ENCODE peak calls at places on chromosomes 5 and 9, in eight cellular contexts. C is CD8-positive, alpha-beta memory T cell; K is WERI-Rb-1; R is GM06990; I is choroid plexus epithelial cell; S is CD4-positive, alpha-beta memory T cell; N is upper lobe of right lung; P is transverse colon. W is an unnamed sample.

GRCh38 chr9:113720495-113720894 is 155.6 kb upstream of the ZNF618 start:
- DNase-seq in C (no peak), S (no peak), R (no peak), K (no peak), I (peak), P (no peak), N (no peak), W (no peak)

GRCh38 chr9:114278881-114279570 is 43.9 kb upstream of the ORM1 start:
- DNase-seq in R (no peak), N (peak), I (peak), C (no peak), S (no peak), K (peak), P (no peak), W (no peak)

GRCh38 chr9:127404631-127405030 is 7.7 kb downstream of the SLC2A8 start:
- DNase-seq in K (no peak), N (no peak), P (no peak), S (no peak), I (no peak), C (no peak), R (no peak), W (no peak)

GRCh38 chr5:32027093-32027716 is 146.9 kb downstream of the GOLPH3 start:
- DNase-seq in K (no peak), R (no peak), P (no peak), N (no peak), I (peak), S (no peak), C (no peak), W (no peak)

GRCh38 chr9:4680750-4681149 is 1.4 kb downstream of the CDC37L1 start:
- DNase-seq in S (no peak), I (peak), R (no peak), P (no peak), N (no peak), C (no peak), K (no peak), W (no peak)

GRCh38 chr5:178849316-178849715 is 10.4 kb upstream of the ZNF354B start:
- DNase-seq in R (no peak), N (no peak), C (no peak), I (no peak), K (no peak), S (no peak), P (no peak), W (no peak)

GRCh38 chr5:171601266-171601881 is 181.9 kb downstream of the FGF18 start:
- DNase-seq in N (no peak), P (no peak), C (no peak), S (no peak), K (no peak), R (no peak), I (no peak), W (no peak)

GRCh38 chr9:76459691-76460635 is 981 bp downstream of the GCNT1 start:
- DNase-seq in N (peak), I (peak), P (peak), C (no peak), S (no peak), K (peak), R (peak), W (no peak)

GRCh38 chr9:93143830-93144530 is 9.9 kb upstream of the NINJ1 start:
- DNase-seq in S (peak), I (no peak), C (peak), K (no peak), N (no peak), P (peak), R (peak), W (no peak)

GRCh38 chr9:137421838-137422667 is 909 bp downstream of the EXD3 start:
- DNase-seq in R (no peak), K (no peak), N (no peak), P (no peak), I (no peak), S (no peak), C (no peak), W (no peak)

GRCh38 chr5:77987331-77987730 is 211.2 kb upstream of the TBCA start:
- DNase-seq in R (no peak), K (peak), I (no peak), S (no peak), C (no peak), P (no peak), N (no peak), W (no peak)

GRCh38 chr9:94929373-94929764 is 202.9 kb downstream of the AOPEP start:
- DNase-seq in C (no peak), S (no peak), R (no peak), P (no peak), I (no peak), K (no peak), N (no peak), W (no peak)

GRCh38 chr5:172149073-172149472 is 39.0 kb downstream of the STK10 start:
- DNase-seq in C (no peak), P (no peak), S (no peak), R (no peak), I (peak), K (no peak), N (no peak), W (no peak)

GRCh38 chr9:96686638-96687335 is 31.7 kb upstream of the PRXL2C start:
- DNase-seq in I (peak), K (no peak), P (peak), N (peak), C (peak), R (peak), S (peak), W (peak)

GRCh38 chr9:137280478-137281344 is 3.2 kb downstream of the TOR4A start:
- DNase-seq in C (no peak), I (peak), P (no peak), S (no peak), N (peak), R (no peak), K (no peak), W (no peak)

GRCh38 chr9:79734989-79735779 is 163.4 kb downstream of the TLE4 start:
- DNase-seq in S (no peak), P (no peak), C (no peak), N (no peak), R (no peak), I (no peak), K (no peak), W (no peak)

GRCh38 chr9:90793729-90794128 is 7.9 kb upstream of the SYK start:
- DNase-seq in N (no peak), I (no peak), K (no peak), R (peak), S (no peak), P (no peak), C (no peak), W (no peak)

GRCh38 chr9:6128030-6128429 is 87.6 kb upstream of the IL33 start:
- DNase-seq in R (no peak), I (no peak), N (no peak), P (no peak), S (no peak), C (no peak), K (no peak), W (no peak)

GRCh38 chr5:168434746-168435321 is 51.4 kb upstream of the RARS1 start:
- DNase-seq in I (peak), R (no peak), P (no peak), N (no peak), C (no peak), S (no peak), K (no peak), W (no peak)

GRCh38 chr5:54872810-54873209 is 112.6 kb downstream of the ESM1 start:
- DNase-seq in K (no peak), N (no peak), I (no peak), P (no peak), S (no peak), C (no peak), R (no peak), W (no peak)

GRCh38 chr9:101387871-101388506 is 3.2 kb upstream of the BAAT start:
- DNase-seq in K (peak), I (peak), C (no peak), S (peak), N (no peak), R (no peak), P (no peak), W (no peak)

GRCh38 chr5:168672016-168672415 is 92.8 kb upstream of the PANK3 start:
- DNase-seq in S (no peak), P (no peak), R (no peak), N (no peak), I (no peak), K (no peak), C (no peak), W (no peak)

GRCh38 chr5:893137-893506 is 438 bp downstream of the TRIP13 start:
- DNase-seq in S (no peak), I (no peak), K (no peak), R (no peak), N (no peak), P (no peak), C (no peak), W (no peak)
- H3K4me3 ChIP-seq in S (no peak), I (peak), K (peak), R (peak), N (peak), P (peak), C (no peak), W (peak)

DNA sequence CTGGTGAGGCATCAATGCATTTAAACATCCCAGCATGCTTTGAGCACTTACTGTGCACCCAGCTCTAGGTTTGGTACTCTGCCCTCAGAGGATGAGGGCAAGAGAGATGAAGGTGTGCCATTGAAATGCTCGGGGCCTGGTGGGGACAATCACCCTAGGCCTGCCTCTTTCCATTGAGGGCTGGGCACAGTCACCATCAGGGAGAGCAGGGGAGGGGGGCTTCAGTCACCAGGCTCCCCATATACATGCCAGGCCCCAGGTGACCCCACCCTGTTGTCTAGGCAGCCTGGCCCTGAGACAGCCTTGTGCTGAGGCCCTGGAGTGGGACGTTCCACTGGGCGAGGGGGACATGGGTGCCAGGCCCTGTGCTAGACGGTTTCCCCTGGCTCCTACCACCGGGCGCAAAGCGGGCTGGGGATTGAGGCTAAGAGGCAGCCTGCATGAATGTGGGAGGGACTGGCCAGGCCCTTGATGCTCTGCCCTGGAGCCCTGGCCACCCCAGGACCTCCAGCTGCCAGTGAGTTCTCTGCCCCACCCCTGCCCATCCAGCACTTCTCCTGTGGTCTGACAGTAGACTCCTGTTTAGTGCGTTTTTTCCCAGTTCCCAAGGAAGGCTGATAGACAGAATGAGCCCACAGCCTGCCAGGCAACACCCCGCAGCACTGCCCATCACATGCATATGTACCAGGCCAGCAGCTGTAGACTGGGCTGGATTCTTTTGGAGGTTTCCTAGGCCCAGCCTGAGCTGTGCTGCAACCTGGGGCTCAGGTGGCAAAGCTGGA is 18.9 kb downstream of the TCF7 start:
- DNase-seq in I (no peak), K (no peak), N (peak), C (peak), S (no peak), R (no peak), P (peak), W (no peak)
- H3K4me3 ChIP-seq in I (no peak), K (no peak), N (no peak), C (peak), S (no peak), R (no peak), P (no peak), W (no peak)

GRCh38 chr9:14813336-14814020 is 90.9 kb upstream of the CER1 start:
- DNase-seq in S (no peak), K (no peak), C (no peak), R (no peak), I (peak), N (no peak), P (no peak), W (no peak)
- H3K4me3 ChIP-seq in S (no peak), K (no peak), C (no peak), R (no peak), I (peak), N (no peak), P (no peak), W (no peak)

GRCh38 chr5:136079195-136079985 is 50.6 kb downstream of the TGFBI start:
- DNase-seq in N (no peak), R (no peak), C (no peak), K (peak), P (no peak), S (no peak), I (no peak), W (no peak)
- H3K4me3 ChIP-seq in N (peak), R (peak), C (peak), K (peak), P (no peak), S (no peak), I (peak), W (peak)

DNA sequence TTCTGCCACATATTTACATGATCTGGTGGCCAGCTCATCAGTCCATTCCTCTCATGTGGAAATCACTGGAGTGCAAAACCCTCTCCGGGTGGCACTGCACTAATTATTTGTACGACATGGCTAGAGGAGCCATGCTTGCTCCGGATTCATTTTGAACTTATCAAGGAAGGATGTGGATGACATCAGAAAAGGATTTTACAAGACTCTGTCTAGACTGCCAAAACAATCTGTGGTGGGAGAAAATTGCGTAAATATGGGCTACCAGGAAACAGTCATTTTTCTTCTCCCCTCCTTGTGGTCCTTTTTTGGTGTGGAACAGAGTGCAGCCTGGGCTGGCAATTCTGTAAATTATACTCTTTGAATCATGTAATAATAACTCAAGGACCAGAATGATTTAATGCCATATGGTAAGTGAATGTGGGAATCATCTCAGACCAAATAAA is 123.4 kb upstream of the IFNE start:
- DNase-seq in K (no peak), N (no peak), R (no peak), P (no peak), I (peak), C (no peak), S (no peak), W (peak)
- H3K4me3 ChIP-seq in K (no peak), N (no peak), R (no peak), P (no peak), I (peak), C (no peak), S (no peak), W (no peak)

GRCh38 chr5:134525687-134526482 is 415 bp downstream of the JADE2 start:
- DNase-seq in N (peak), C (peak), R (peak), K (peak), P (peak), I (peak), S (peak), W (peak)
- H3K4me3 ChIP-seq in N (peak), C (peak), R (peak), K (peak), P (peak), I (peak), S (peak), W (peak)

DNA sequence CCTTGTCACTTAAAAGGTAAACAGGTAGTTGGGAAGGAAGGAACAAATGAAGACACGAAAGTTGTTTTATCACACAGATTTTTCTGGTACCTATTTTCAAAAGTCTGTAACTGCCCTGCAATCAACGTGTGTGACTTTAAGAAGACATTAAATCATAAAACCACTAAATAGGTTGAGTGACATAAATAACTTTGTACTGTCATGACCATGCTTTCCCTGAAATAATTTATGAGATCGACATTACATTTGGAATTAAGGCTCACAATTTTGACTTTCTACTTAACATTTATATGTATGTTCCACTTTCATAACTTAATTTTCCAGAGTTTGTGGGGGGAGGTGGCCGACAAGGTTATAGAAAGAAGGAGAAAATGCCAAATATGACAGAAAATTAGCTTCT is 181.1 kb downstream of the MLLT3 start:
- DNase-seq in C (no peak), N (no peak), R (no peak), K (no peak), P (no peak), S (no peak), I (no peak), W (no peak)
- H3K4me3 ChIP-seq in C (no peak), N (no peak), R (peak), K (no peak), P (no peak), S (no peak), I (no peak), W (no peak)

W was measured in skeletal muscle cell.